ENCODE peak calls at places on chromosomes 1 and 21, in seven cellular contexts. M, V, F, J, Z, P and X are unnamed samples.

GRCh38 chr21:42508371-42508770 is 5.3 kb upstream of the SLC37A1 start:
- DNase-seq in M (no peak), V (no peak), F (no peak), J (no peak), Z (no peak), P (no peak), X (no peak)

GRCh38 chr1:13813398-13814012 is 113.5 kb downstream of the PRDM2 start:
- DNase-seq in M (no peak), V (peak), F (peak), J (no peak), Z (peak), P (no peak), X (no peak)

GRCh38 chr21:17539323-17539722 is 26.5 kb downstream of the CXADR start:
- DNase-seq in M (no peak), V (no peak), F (no peak), J (no peak), Z (no peak), P (no peak), X (no peak)

GRCh38 chr21:45817345-45817744 is 164.2 kb upstream of the COL6A1 start:
- DNase-seq in M (no peak), V (no peak), F (no peak), J (no peak), Z (no peak), P (no peak), X (no peak)

GRCh38 chr1:90729484-90730246 is 12.6 kb upstream of the BARHL2 start:
- DNase-seq in M (no peak), V (peak), F (peak), J (no peak), Z (no peak), P (no peak), X (no peak)

GRCh38 chr1:112689842-112690237 is 15.4 kb downstream of the MOV10 start:
- DNase-seq in M (no peak), V (no peak), F (peak), J (no peak), Z (no peak), P (no peak), X (no peak)

GRCh38 chr1:201184734-201185453 is 5.7 kb upstream of the IGFN1 start:
- DNase-seq in M (peak), V (peak), F (peak), J (peak), Z (no peak), P (no peak), X (peak)

GRCh38 chr1:5917591-5918274 is 74.5 kb downstream of the NPHP4 start:
- DNase-seq in M (no peak), V (peak), F (no peak), J (no peak), Z (no peak), P (no peak), X (no peak)

GRCh38 chr1:174049514-174049913 is 27.4 kb upstream of the RC3H1 start:
- DNase-seq in M (no peak), V (no peak), F (no peak), J (no peak), Z (no peak), P (no peak), X (no peak)

GRCh38 chr1:86741947-86742572 is 37.7 kb downstream of the SH3GLB1 start:
- DNase-seq in M (peak), V (peak), F (peak), J (peak), Z (no peak), P (no peak), X (no peak)

GRCh38 chr1:160621633-160622413 is 25.0 kb downstream of the SLAMF1 start:
- DNase-seq in M (no peak), V (no peak), F (no peak), J (no peak), Z (no peak), P (no peak), X (no peak)

GRCh38 chr1:19752083-19752696 is 47.5 kb downstream of the TMCO4 start:
- DNase-seq in M (no peak), V (no peak), F (peak), J (no peak), Z (no peak), P (no peak), X (no peak)
- TF ChIP-seq EP300 in M (no peak), V (peak), F (no peak), J (no peak), Z (no peak), P (no peak), X (no peak)

GRCh38 chr1:35509558-35509957 is 47.6 kb downstream of the KIAA0319L start:
- DNase-seq in M (no peak), V (no peak), F (peak), J (no peak), Z (no peak), P (no peak), X (no peak)

GRCh38 chr1:35507947-35508346 is 49.3 kb downstream of the KIAA0319L start:
- DNase-seq in M (no peak), V (no peak), F (no peak), J (no peak), Z (no peak), P (no peak), X (no peak)

GRCh38 chr1:35511305-35511704 is 45.9 kb downstream of the KIAA0319L start:
- DNase-seq in M (no peak), V (no peak), F (no peak), J (no peak), Z (no peak), P (no peak), X (no peak)

GRCh38 chr1:35505911-35506798 is 51.0 kb downstream of the KIAA0319L start:
- DNase-seq in M (peak), V (peak), F (peak), J (no peak), Z (no peak), P (peak), X (no peak)

GRCh38 chr1:35506960-35507901 is 50.0 kb downstream of the KIAA0319L start:
- DNase-seq in M (no peak), V (no peak), F (no peak), J (no peak), Z (no peak), P (peak), X (no peak)
- H3K27ac ChIP-seq in M (peak), V (peak), F (peak), J (no peak), Z (no peak), P (peak), X (no peak)

GRCh38 chr1:248838357-248839167 is 538 bp downstream of the ZNF672 start:
- DNase-seq in M (peak), V (peak), F (peak), J (peak), Z (peak), P (no peak), X (peak)
- TF ChIP-seq EP300 in M (peak), V (no peak), F (no peak), J (peak), Z (no peak), P (no peak), X (no peak)

DNA sequence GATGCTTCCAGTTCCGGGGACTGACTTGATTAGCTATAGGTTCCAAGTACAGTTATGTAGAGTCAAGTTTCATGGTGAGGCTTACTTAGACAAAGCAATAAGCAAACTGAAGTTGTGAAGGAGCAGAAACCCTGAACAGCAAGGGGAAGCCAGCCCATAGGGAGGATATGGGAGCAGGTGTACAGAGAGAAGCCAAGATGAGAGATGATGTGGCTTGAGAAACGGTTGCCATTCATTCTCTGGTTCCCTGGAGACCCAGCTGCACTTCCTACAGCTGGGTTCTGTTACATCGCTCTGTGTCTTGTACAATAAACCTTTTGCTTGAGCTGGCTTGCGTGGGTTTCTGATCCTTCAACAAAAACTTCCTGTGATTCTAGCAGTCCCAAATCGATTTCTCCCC is 67.1 kb downstream of the URB2 start:
- DNase-seq in M (no peak), V (no peak), F (no peak), J (no peak), Z (no peak), P (no peak), X (no peak)
- H3K27ac ChIP-seq in M (no peak), V (no peak), F (no peak), J (no peak), Z (no peak), P (no peak), X (no peak)

GRCh38 chr1:77682442-77683141 is at the start of gene ZZZ3:
- DNase-seq in M (peak), V (peak), F (peak), J (peak), Z (peak), P (peak), X (peak)
- TF ChIP-seq EP300 in M (no peak), V (peak), F (peak), J (peak), Z (no peak), P (no peak), X (no peak)

GRCh38 chr1:940121-941026 is 16.7 kb downstream of the SAMD11 start:
- DNase-seq in M (peak), V (peak), F (peak), J (no peak), Z (peak), P (no peak), X (no peak)

GRCh38 chr1:937521-937920 is 13.8 kb downstream of the SAMD11 start:
- DNase-seq in M (no peak), V (no peak), F (no peak), J (no peak), Z (no peak), P (no peak), X (no peak)

GRCh38 chr1:938088-938683 is 14.5 kb downstream of the SAMD11 start:
- DNase-seq in M (peak), V (peak), F (peak), J (no peak), Z (no peak), P (no peak), X (no peak)

GRCh38 chr1:939511-940107 is 15.9 kb downstream of the SAMD11 start:
- DNase-seq in M (no peak), V (no peak), F (no peak), J (no peak), Z (no peak), P (no peak), X (no peak)

GRCh38 chr1:938711-939504 is 15.2 kb downstream of the SAMD11 start:
- DNase-seq in M (no peak), V (peak), F (no peak), J (no peak), Z (no peak), P (no peak), X (no peak)
- H3K27ac ChIP-seq in M (no peak), V (no peak), F (no peak), J (no peak), Z (no peak), P (no peak), X (no peak)

GRCh38 chr1:230105245-230105753 is 38.3 kb downstream of the GALNT2 start:
- DNase-seq in M (no peak), V (no peak), F (no peak), J (no peak), Z (no peak), P (no peak), X (no peak)

GRCh38 chr1:230104395-230105244 is 37.6 kb downstream of the GALNT2 start:
- DNase-seq in M (peak), V (no peak), F (no peak), J (peak), Z (peak), P (peak), X (peak)

GRCh38 chr1:230103341-230104173 is 36.5 kb downstream of the GALNT2 start:
- DNase-seq in M (no peak), V (no peak), F (no peak), J (no peak), Z (no peak), P (no peak), X (no peak)

GRCh38 chr1:230107941-230108340 is 40.9 kb downstream of the GALNT2 start:
- DNase-seq in M (no peak), V (no peak), F (no peak), J (no peak), Z (no peak), P (no peak), X (no peak)

DNA sequence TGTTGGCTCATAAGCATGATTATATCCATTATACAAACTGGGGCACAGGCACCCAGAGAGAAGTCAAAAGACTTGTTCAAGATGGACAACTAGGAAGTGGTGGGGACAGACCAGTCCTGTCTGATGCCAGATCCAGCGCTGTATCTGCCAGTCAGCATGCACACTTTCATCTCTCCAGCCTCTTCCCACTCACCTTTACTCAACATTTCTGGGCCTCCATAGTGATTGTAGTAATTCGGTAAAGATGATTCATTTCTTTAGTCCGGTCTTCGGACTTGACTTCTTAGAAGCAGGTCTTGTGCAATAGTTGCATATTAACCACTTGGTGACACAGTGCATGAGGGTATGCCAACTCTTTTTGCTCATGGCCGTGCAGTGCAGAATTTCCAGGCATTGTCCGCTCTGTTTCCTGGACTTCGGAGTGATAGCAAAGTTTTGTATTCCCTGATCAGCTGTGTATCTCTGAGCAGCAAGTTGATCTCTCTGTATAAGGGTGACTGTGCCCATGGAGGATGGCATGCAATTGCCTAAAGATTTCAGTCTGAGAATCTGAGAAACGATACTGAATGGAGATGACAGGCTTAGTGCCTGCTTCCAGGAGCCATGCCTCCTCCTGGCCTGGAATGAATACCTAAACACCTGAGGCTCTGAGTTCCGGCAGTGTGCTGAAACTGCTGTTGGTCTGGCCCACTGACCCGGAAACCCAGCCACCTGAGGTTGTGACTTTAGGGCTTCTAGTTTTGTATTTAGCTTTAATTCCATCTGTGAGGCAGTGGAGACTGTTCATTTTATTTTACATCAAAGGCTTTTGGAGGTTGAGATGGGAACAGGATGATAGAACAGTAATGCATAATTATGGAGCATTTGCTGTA is 39.0 kb downstream of the GALNT2 start:
- DNase-seq in M (no peak), V (no peak), F (no peak), J (no peak), Z (no peak), P (peak), X (no peak)
- TF ChIP-seq EP300 in M (no peak), V (no peak), F (no peak), J (peak), Z (peak), P (no peak), X (no peak)

GRCh38 chr1:230128569-230129269 is 61.7 kb downstream of the GALNT2 start:
- DNase-seq in M (no peak), V (no peak), F (no peak), J (no peak), Z (no peak), P (no peak), X (no peak)

GRCh38 chr1:230125633-230126528 is 58.8 kb downstream of the GALNT2 start:
- DNase-seq in M (no peak), V (no peak), F (no peak), J (no peak), Z (no peak), P (no peak), X (no peak)

GRCh38 chr1:230124187-230125128 is 57.4 kb downstream of the GALNT2 start:
- DNase-seq in M (no peak), V (no peak), F (no peak), J (no peak), Z (no peak), P (no peak), X (no peak)

GRCh38 chr1:230127105-230128054 is 60.3 kb downstream of the GALNT2 start:
- DNase-seq in M (no peak), V (peak), F (no peak), J (no peak), Z (no peak), P (no peak), X (no peak)

DNA sequence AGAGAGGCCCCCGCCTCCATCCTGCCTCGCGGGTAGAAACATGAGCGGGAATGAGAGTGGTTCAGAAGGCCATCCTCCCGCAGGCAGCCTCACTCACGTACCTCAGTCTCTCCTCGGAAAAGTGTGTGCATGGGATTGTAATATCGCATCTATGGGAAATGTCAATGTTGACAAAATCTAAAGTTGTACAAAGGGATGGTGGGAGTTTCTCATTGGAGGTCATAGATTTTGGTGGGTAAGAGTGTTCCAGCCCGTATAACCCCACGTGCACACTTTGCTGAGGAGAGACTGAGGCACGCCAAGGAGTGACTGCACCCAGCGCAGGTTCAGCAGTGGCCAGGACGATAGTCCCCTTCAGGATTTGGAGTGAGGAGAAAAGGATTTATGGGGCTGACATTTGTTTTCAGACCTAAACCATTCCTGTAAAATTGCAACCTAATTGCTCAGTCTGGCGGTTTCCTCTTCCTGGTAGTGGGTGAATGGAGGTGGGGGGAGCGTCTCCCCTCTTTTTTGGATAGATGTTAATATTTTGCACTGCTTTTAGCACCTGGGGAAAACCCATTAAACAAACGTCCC is 59.6 kb downstream of the GALNT2 start:
- DNase-seq in M (no peak), V (no peak), F (no peak), J (no peak), Z (no peak), P (no peak), X (no peak)
- H3K27ac ChIP-seq in M (no peak), V (peak), F (no peak), J (no peak), Z (no peak), P (no peak), X (no peak)